ENCODE peak calls at places on chromosomes 16 and 17, in five cellular contexts. V is lung, O is neural crest cell, Y is AG04449, I is foreskin fibroblast. W is an unnamed sample.

GRCh38 chr17:17313350-17313991 is 10.3 kb downstream of the NT5M start:
- DNase-seq in V (peak), O (no peak), Y (no peak), I (peak), W (no peak)

GRCh38 chr16:8849411-8850011 is 19.3 kb downstream of the CARHSP1 start:
- DNase-seq in V (no peak), O (no peak), Y (no peak), I (no peak), W (no peak)

GRCh38 chr17:9958586-9959281 is 53.7 kb upstream of the RCVRN start:
- DNase-seq in V (no peak), O (no peak), Y (no peak), I (no peak), W (no peak)

GRCh38 chr16:19119564-19119963 is 5.8 kb downstream of the ITPRIPL2 start:
- DNase-seq in V (no peak), O (no peak), Y (peak), I (peak), W (peak)

GRCh38 chr16:52584354-52584840 is 37.5 kb upstream of the TOX3 start:
- DNase-seq in V (no peak), O (no peak), Y (no peak), I (no peak), W (no peak)

GRCh38 chr17:62140836-62141235 is 75.8 kb upstream of the MED13 start:
- DNase-seq in V (no peak), O (no peak), Y (no peak), I (no peak), W (no peak)

GRCh38 chr16:19868421-19868820 is 16.2 kb downstream of the GPRC5B start:
- DNase-seq in V (no peak), O (no peak), Y (no peak), I (no peak), W (no peak)

GRCh38 chr16:82671743-82672142 is 45.0 kb downstream of the CDH13 start:
- DNase-seq in V (no peak), O (no peak), Y (no peak), I (no peak), W (no peak)

GRCh38 chr17:42819939-42820535 is 4.0 kb downstream of the BECN1 start:
- DNase-seq in V (peak), O (peak), Y (no peak), I (peak), W (no peak)

GRCh38 chr17:79183221-79184158 is 108.9 kb downstream of the ENGASE start:
- DNase-seq in V (no peak), O (peak), Y (no peak), I (peak), W (no peak)

GRCh38 chr17:36132421-36132831 is 28.8 kb downstream of the CCL4 start:
- DNase-seq in V (no peak), O (no peak), Y (no peak), I (no peak), W (no peak)

GRCh38 chr16:4057439-4057877 is 58.8 kb downstream of the ADCY9 start:
- DNase-seq in V (no peak), O (no peak), Y (no peak), I (peak), W (no peak)

DNA sequence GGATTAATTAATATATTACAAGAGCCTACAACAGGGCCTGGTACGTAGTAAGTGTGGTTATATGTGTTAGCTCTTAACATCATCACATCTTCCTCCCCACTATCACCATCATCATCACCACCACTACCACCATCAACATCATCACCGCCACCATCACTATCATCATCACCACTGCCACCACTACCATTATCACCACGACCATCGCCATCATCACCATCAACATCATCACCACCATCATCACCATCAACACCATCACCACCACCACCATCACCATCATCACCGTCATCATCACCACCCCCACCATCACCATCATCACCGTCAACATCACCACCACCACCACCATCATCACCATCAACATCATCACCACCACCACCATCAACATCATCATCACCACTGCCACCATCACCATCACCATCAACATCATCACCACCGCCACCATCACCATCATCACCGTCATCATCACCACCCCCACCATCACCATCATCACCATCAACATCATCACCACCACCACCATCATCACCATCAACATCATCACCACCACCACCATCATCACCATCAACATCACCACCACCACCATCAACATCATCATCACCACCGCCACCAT is 7.8 kb upstream of the IL4R start:
- DNase-seq in V (no peak), O (no peak), Y (no peak), I (no peak), W (no peak)
- TF ChIP-seq CTCF in V (no peak), O (no peak), Y (no peak), I (no peak), W (no peak)

DNA sequence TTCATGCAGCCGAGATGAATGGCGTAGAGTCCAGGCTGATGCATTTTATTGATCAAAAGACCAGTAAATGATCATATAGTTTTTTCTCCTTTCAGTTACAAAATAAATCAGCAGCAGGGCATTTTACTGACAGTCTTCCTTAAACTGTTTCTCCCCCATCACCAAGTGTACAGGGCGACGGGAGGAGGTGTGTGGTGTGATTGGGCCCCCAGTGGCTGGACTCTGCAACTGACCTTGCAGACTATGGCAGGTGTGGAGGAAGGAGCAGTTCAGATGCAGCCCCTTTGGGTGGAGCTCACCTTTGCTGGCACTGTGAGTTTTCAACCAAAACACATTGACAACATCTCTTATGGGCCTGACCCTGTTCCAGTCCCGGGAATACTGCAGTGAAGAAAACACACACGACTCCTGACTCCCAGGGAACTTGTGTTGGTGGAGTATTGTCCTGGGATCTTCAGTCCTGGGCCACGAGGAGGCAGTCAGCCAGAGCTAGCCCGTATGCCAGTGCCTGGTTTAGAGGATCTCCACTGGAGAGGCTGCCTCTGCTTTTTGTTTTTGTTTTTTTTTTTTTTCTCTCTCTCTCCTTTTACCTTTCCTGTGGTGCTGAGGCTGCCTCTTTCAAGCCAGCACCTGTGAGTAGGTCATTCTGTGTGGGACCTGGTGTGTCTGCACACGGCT is 29.8 kb downstream of the KIAA0513 start:
- DNase-seq in V (no peak), O (no peak), Y (no peak), I (no peak), W (no peak)
- TF ChIP-seq CTCF in V (no peak), O (peak), Y (peak), I (peak), W (peak)

GRCh38 chr16:55566432-55567175 is at the start of gene CAPNS2:
- DNase-seq in V (no peak), O (no peak), Y (no peak), I (no peak), W (no peak)

GRCh38 chr16:55567382-55567781 is 898 bp downstream of the CAPNS2 start:
- DNase-seq in V (peak), O (no peak), Y (no peak), I (peak), W (peak)

GRCh38 chr16:55570159-55570558 is 3.7 kb downstream of the CAPNS2 start:
- DNase-seq in V (no peak), O (no peak), Y (no peak), I (no peak), W (no peak)

GRCh38 chr16:55569025-55569424 is 2.5 kb downstream of the CAPNS2 start:
- DNase-seq in V (no peak), O (no peak), Y (no peak), I (peak), W (peak)

DNA sequence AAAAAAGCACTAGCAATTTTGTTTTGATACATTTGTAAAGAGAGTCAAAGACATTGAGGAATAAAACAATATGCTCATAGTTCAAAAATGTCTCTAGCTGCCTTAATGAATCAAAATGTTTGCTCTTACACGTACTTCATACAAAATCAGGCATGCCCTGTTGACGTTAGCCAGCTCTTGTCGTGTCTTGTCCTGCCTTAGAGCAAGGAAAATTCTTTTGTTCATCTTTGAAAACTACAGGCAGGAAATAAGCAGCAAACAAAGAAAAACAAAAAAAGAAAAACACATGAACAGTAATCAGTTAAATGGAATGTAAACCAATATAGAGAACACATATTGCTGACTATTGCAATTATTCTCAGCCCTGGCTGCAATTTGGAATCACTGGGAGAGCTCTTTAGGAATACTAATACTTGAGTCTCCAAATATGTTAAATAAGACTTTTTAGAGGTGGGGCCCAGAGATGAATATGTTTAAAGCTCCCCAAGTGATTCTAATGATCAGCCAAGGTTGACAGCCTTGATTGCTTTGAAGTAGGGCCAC is 1.7 kb downstream of the CAPNS2 start:
- DNase-seq in V (no peak), O (no peak), Y (no peak), I (peak), W (no peak)
- TF ChIP-seq CTCF in V (no peak), O (no peak), Y (no peak), I (no peak), W (no peak)

DNA sequence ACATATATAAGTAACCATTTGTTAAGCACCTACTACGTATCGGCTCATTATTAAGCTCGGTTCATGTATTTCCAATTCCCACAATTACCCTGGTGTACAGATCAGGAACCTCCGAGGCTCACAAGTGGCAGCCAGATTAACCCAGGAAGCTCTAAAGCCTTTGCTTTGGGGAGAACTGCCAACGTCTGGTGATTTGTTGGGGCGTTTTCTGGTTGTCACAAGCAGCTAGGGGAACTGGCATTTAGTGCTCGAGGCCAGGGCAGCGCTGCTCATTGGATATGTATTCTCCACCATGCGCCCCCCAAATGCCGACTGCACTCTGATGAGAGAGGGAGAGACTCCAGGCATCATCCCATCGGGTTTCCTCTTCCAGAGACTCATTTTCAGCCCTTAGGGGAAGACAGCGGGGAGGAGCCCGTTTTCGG is 541 bp downstream of the ZNF18 start:
- DNase-seq in V (no peak), O (no peak), Y (no peak), I (no peak), W (no peak)
- TF ChIP-seq CTCF in V (no peak), O (peak), Y (no peak), I (no peak), W (no peak)

GRCh38 chr16:50238868-50239301 is 27.5 kb upstream of the ADCY7 start:
- DNase-seq in V (peak), O (no peak), Y (no peak), I (no peak), W (no peak)
- TF ChIP-seq CTCF in V (no peak), O (no peak), Y (no peak), I (no peak), W (no peak)

GRCh38 chr16:86016201-86016965 is 117.4 kb downstream of the IRF8 start:
- DNase-seq in V (peak), O (peak), Y (peak), I (peak), W (peak)

GRCh38 chr16:86018487-86018886 is 119.5 kb downstream of the IRF8 start:
- DNase-seq in V (peak), O (no peak), Y (no peak), I (no peak), W (no peak)

GRCh38 chr16:86022381-86022960 is 123.5 kb downstream of the IRF8 start:
- DNase-seq in V (no peak), O (no peak), Y (no peak), I (no peak), W (no peak)

GRCh38 chr16:86020971-86021370 is 122.0 kb downstream of the IRF8 start:
- DNase-seq in V (no peak), O (no peak), Y (no peak), I (no peak), W (no peak)

GRCh38 chr16:86019446-86020047 is 120.6 kb downstream of the IRF8 start:
- DNase-seq in V (no peak), O (no peak), Y (no peak), I (no peak), W (no peak)
- TF ChIP-seq CTCF in V (no peak), O (peak), Y (no peak), I (peak), W (peak)

GRCh38 chr16:54633943-54634362 is 296.7 kb upstream of the IRX5 start:
- DNase-seq in V (peak), O (peak), Y (no peak), I (peak), W (no peak)
- TF ChIP-seq CTCF in V (no peak), O (peak), Y (peak), I (peak), W (peak)

GRCh38 chr17:39016193-39017153 is 49.3 kb upstream of the FBXO47 start:
- DNase-seq in V (no peak), O (no peak), Y (no peak), I (peak), W (no peak)
- TF ChIP-seq CTCF in V (no peak), O (no peak), Y (no peak), I (no peak), W (no peak)

GRCh38 chr17:75875182-75875939 is 3.0 kb downstream of the TRIM47 start:
- DNase-seq in V (peak), O (no peak), Y (no peak), I (no peak), W (no peak)

GRCh38 chr17:75877752-75878173 is 618 bp downstream of the TRIM47 start:
- DNase-seq in V (peak), O (peak), Y (no peak), I (peak), W (no peak)

GRCh38 chr17:75876938-75877751 is 1.2 kb downstream of the TRIM47 start:
- DNase-seq in V (peak), O (no peak), Y (peak), I (peak), W (peak)

GRCh38 chr17:75875940-75876189 is 2.5 kb downstream of the TRIM47 start:
- DNase-seq in V (no peak), O (no peak), Y (no peak), I (no peak), W (no peak)

GRCh38 chr17:75876190-75876937 is 2.0 kb downstream of the TRIM47 start:
- DNase-seq in V (peak), O (no peak), Y (no peak), I (no peak), W (no peak)
- TF ChIP-seq CTCF in V (no peak), O (no peak), Y (peak), I (no peak), W (no peak)

GRCh38 chr17:31525801-31526549 is 134.5 kb downstream of the RAB11FIP4 start:
- DNase-seq in V (no peak), O (peak), Y (no peak), I (peak), W (no peak)
- TF ChIP-seq CTCF in V (no peak), O (peak), Y (peak), I (peak), W (peak)

W was measured in AG09309.